ENCODE peak calls at places on chromosomes 16 and 17, in nine cellular contexts. Z is SHP77; N is amygdala; J is neural progenitor cell; U is AG04450; O is tibial nerve; K is activated naive CD8-positive, alpha-beta T cell treated with anti-CD3 and anti-CD28 coated beads for 36 hours; S is cardiac muscle cell; T is NCI-H2227 treated with DMSO at 0.1 percent for 48 hours. I is an unnamed sample.

GRCh38 chr16:71826533-71827017 is 17.9 kb upstream of the AP1G1 start:
- DNase-seq in Z (no peak), J (no peak), S (peak), T (no peak), K (no peak), U (no peak), N (no peak), O (no peak), I (no peak)

GRCh38 chr17:22507823-22508222 is 815.5 kb downstream of the KCNJ18 start:
- DNase-seq in Z (peak), J (no peak), T (no peak), N (no peak), O (no peak), U (no peak), S (no peak), K (peak), I (no peak)

GRCh38 chr17:65956814-65957213 is 235.1 kb downstream of the CEP112 start:
- DNase-seq in O (no peak), K (no peak), T (no peak), U (no peak), J (no peak), S (peak), N (no peak), Z (no peak), I (no peak)

GRCh38 chr16:15593235-15593634 is 49.7 kb downstream of the MARF1 start:
- DNase-seq in Z (no peak), O (no peak), N (no peak), K (no peak), T (no peak), J (no peak), S (no peak), U (no peak), I (no peak)

GRCh38 chr17:40168262-40168832 is 8.9 kb upstream of the RAPGEFL1 start:
- DNase-seq in O (no peak), K (no peak), N (peak), S (peak), U (peak), T (peak), Z (peak), J (peak), I (peak)

GRCh38 chr17:80817861-80818260 is 173.8 kb upstream of the CHMP6 start:
- DNase-seq in N (no peak), K (no peak), Z (peak), T (no peak), O (no peak), U (no peak), J (no peak), S (no peak), I (no peak)

GRCh38 chr16:56691885-56692284 is 9.6 kb downstream of the MT1X start:
- DNase-seq in Z (no peak), U (no peak), T (no peak), N (no peak), O (no peak), S (no peak), K (no peak), J (no peak), I (no peak)

GRCh38 chr17:39618252-39618913 is 8.4 kb upstream of the PPP1R1B start:
- DNase-seq in N (no peak), U (no peak), O (no peak), K (no peak), T (no peak), S (peak), J (no peak), Z (no peak), I (no peak)

GRCh38 chr17:31392002-31392855 is 754 bp downstream of the RAB11FIP4 start:
- DNase-seq in K (no peak), N (peak), Z (peak), J (peak), T (no peak), O (no peak), S (no peak), U (no peak), I (no peak)

GRCh38 chr16:67236551-67237395 is 9.8 kb downstream of the TMEM208 start:
- DNase-seq in N (no peak), J (peak), S (peak), T (no peak), U (no peak), K (peak), O (no peak), Z (no peak), I (no peak)

GRCh38 chr17:17035490-17035889 is 6.8 kb upstream of the MPRIP start:
- DNase-seq in N (no peak), K (no peak), U (no peak), O (no peak), J (no peak), T (no peak), Z (no peak), S (no peak), I (no peak)

GRCh38 chr17:83128306-83129240 is 49.2 kb downstream of the METRNL start:
- DNase-seq in U (no peak), K (no peak), S (no peak), J (no peak), O (no peak), Z (no peak), T (no peak), N (no peak), I (no peak)

GRCh38 chr17:17098426-17099035 is 56.3 kb downstream of the MPRIP start:
- DNase-seq in T (no peak), U (no peak), Z (no peak), K (no peak), S (peak), J (no peak), N (peak), O (no peak), I (no peak)

GRCh38 chr16:68782198-68783174 is 45.4 kb downstream of the CDH1 start:
- DNase-seq in U (no peak), N (no peak), J (no peak), Z (no peak), S (no peak), O (no peak), T (no peak), K (peak), I (no peak)

GRCh38 chr17:81295678-81296381 is 723 bp upstream of the SLC38A10 start:
- DNase-seq in J (peak), O (no peak), T (no peak), N (peak), U (no peak), S (peak), Z (peak), K (peak), I (peak)

GRCh38 chr17:63196772-63197335 is 230.8 kb downstream of the TANC2 start:
- DNase-seq in O (no peak), J (no peak), N (no peak), K (no peak), Z (no peak), S (no peak), T (no peak), U (no peak), I (no peak)

GRCh38 chr17:79338142-79338541 is 263.5 kb downstream of the ENGASE start:
- DNase-seq in S (no peak), K (no peak), U (no peak), J (peak), N (no peak), Z (no peak), O (no peak), T (no peak), I (no peak)

GRCh38 chr16:54817940-54818574 is 112.6 kb upstream of the IRX5 start:
- DNase-seq in J (peak), O (no peak), Z (no peak), N (no peak), K (no peak), U (no peak), S (no peak), T (no peak), I (no peak)

I was measured in NCI-H446 treated with DMSO at 0.1 percent for 48 hours.